ENCODE peak calls at places on chromosomes 12 and 14, in six cellular contexts. One of them, this sample, is unnamed.

GRCh38 chr12:108570743-108571603 is 8.6 kb downstream of the ISCU start:
- DNase-seq in sigmoid colon: no peak
- DNase-seq in HL-60: peak
- DNase-seq in AG10803: peak
- DNase-seq in A673: peak
- DNase-seq in AG09309: no peak
- DNase-seq in this sample: no peak

GRCh38 chr12:111408686-111409402 is 3.1 kb downstream of the SH2B3 start:
- DNase-seq in sigmoid colon: no peak
- DNase-seq in HL-60: no peak
- DNase-seq in AG10803: no peak
- DNase-seq in A673: peak
- DNase-seq in AG09309: no peak
- DNase-seq in this sample: no peak

GRCh38 chr12:117134721-117135120 is 35.5 kb upstream of the TESC start:
- DNase-seq in sigmoid colon: no peak
- DNase-seq in HL-60: no peak
- DNase-seq in AG10803: no peak
- DNase-seq in A673: no peak
- DNase-seq in AG09309: no peak
- DNase-seq in this sample: no peak

GRCh38 chr14:68781161-68782021 is 11.5 kb downstream of the ZFP36L1 start:
- DNase-seq in sigmoid colon: peak
- DNase-seq in HL-60: no peak
- DNase-seq in AG10803: no peak
- DNase-seq in A673: no peak
- DNase-seq in AG09309: no peak
- DNase-seq in this sample: peak

GRCh38 chr14:82905762-82906161 is 1372.1 kb upstream of the SEL1L start:
- DNase-seq in sigmoid colon: no peak
- DNase-seq in HL-60: no peak
- DNase-seq in AG10803: no peak
- DNase-seq in A673: no peak
- DNase-seq in AG09309: no peak
- DNase-seq in this sample: no peak

GRCh38 chr12:93363854-93364297 is 13.8 kb upstream of the NUDT4 start:
- DNase-seq in sigmoid colon: no peak
- DNase-seq in HL-60: peak
- DNase-seq in AG10803: no peak
- DNase-seq in A673: no peak
- DNase-seq in AG09309: no peak
- DNase-seq in this sample: no peak

GRCh38 chr12:76680940-76681339 is 83.0 kb upstream of the ZDHHC17 start:
- DNase-seq in sigmoid colon: no peak
- DNase-seq in HL-60: no peak
- DNase-seq in AG10803: peak
- DNase-seq in A673: no peak
- DNase-seq in AG09309: peak
- DNase-seq in this sample: no peak

GRCh38 chr12:57239587-57240068 is 10.1 kb downstream of the SHMT2 start:
- DNase-seq in sigmoid colon: no peak
- DNase-seq in HL-60: no peak
- DNase-seq in AG10803: no peak
- DNase-seq in A673: no peak
- DNase-seq in AG09309: no peak
- DNase-seq in this sample: no peak

GRCh38 chr14:55832122-55832911 is 252.3 kb downstream of the KTN1 start:
- DNase-seq in sigmoid colon: no peak
- DNase-seq in HL-60: no peak
- DNase-seq in AG10803: no peak
- DNase-seq in A673: no peak
- DNase-seq in AG09309: no peak
- DNase-seq in this sample: no peak

GRCh38 chr12:19277707-19278106 is 148.2 kb downstream of the PLEKHA5 start:
- DNase-seq in sigmoid colon: no peak
- DNase-seq in HL-60: no peak
- DNase-seq in AG10803: no peak
- DNase-seq in A673: no peak
- DNase-seq in AG09309: no peak
- DNase-seq in this sample: no peak

GRCh38 chr14:99671230-99672224 is 12.6 kb upstream of the CYP46A1 start:
- DNase-seq in sigmoid colon: peak
- DNase-seq in HL-60: no peak
- DNase-seq in AG10803: no peak
- DNase-seq in A673: no peak
- DNase-seq in AG09309: no peak
- DNase-seq in this sample: no peak

GRCh38 chr12:1531160-1531653 is 63.2 kb downstream of the FBXL14 start:
- DNase-seq in sigmoid colon: no peak
- DNase-seq in HL-60: no peak
- DNase-seq in AG10803: no peak
- DNase-seq in A673: no peak
- DNase-seq in AG09309: no peak
- DNase-seq in this sample: no peak
- TF ChIP-seq CTCF in sigmoid colon: no peak
- TF ChIP-seq CTCF in HL-60: no peak
- TF ChIP-seq CTCF in AG10803: no peak
- TF ChIP-seq CTCF in A673: no peak
- TF ChIP-seq CTCF in AG09309: no peak
- TF ChIP-seq CTCF in this sample: no peak

GRCh38 chr14:22558221-22558913 is 30.7 kb downstream of the DAD1 start:
- DNase-seq in sigmoid colon: no peak
- DNase-seq in HL-60: no peak
- DNase-seq in AG10803: no peak
- DNase-seq in A673: no peak
- DNase-seq in AG09309: no peak
- DNase-seq in this sample: no peak
- TF ChIP-seq CTCF in sigmoid colon: no peak
- TF ChIP-seq CTCF in HL-60: no peak
- TF ChIP-seq CTCF in AG10803: peak
- TF ChIP-seq CTCF in A673: peak
- TF ChIP-seq CTCF in AG09309: peak
- TF ChIP-seq CTCF in this sample: no peak

GRCh38 chr12:63220921-63221320 is 69.9 kb upstream of the AVPR1A start:
- DNase-seq in sigmoid colon: no peak
- DNase-seq in HL-60: no peak
- DNase-seq in AG10803: no peak
- DNase-seq in A673: no peak
- DNase-seq in AG09309: no peak
- DNase-seq in this sample: no peak
- TF ChIP-seq CTCF in sigmoid colon: no peak
- TF ChIP-seq CTCF in HL-60: no peak
- TF ChIP-seq CTCF in AG10803: no peak
- TF ChIP-seq CTCF in A673: no peak
- TF ChIP-seq CTCF in AG09309: no peak
- TF ChIP-seq CTCF in this sample: no peak

GRCh38 chr14:65414961-65415589 is 2.5 kb downstream of the FUT8 start:
- DNase-seq in sigmoid colon: no peak
- DNase-seq in HL-60: no peak
- DNase-seq in AG10803: peak
- DNase-seq in A673: peak
- DNase-seq in AG09309: no peak
- DNase-seq in this sample: no peak
- TF ChIP-seq CTCF in sigmoid colon: peak
- TF ChIP-seq CTCF in HL-60: no peak
- TF ChIP-seq CTCF in AG10803: peak
- TF ChIP-seq CTCF in A673: peak
- TF ChIP-seq CTCF in AG09309: peak
- TF ChIP-seq CTCF in this sample: no peak

DNA sequence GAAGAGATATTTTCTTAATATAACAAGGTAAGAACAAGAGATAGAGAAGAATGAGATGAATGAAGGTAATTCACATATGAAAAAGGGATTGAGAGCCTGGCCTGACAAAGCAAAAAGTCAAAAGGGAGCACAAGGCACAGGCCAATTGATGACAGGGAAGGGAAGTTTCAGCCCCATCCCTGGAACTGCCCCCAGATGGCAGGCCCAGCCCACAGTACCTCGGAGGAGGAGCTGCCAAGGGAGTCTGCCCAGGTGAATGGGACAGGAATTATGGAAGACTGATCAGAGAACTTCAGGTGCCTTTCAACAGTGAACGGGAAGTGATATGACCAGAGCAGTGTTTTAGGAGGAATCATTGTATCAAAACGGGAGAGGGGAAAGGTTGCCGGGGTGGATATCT is 15.7 kb downstream of the SNRPF start:
- DNase-seq in sigmoid colon: no peak
- DNase-seq in HL-60: no peak
- DNase-seq in AG10803: no peak
- DNase-seq in A673: no peak
- DNase-seq in AG09309: no peak
- DNase-seq in this sample: no peak
- TF ChIP-seq CTCF in sigmoid colon: no peak
- TF ChIP-seq CTCF in HL-60: no peak
- TF ChIP-seq CTCF in AG10803: no peak
- TF ChIP-seq CTCF in A673: no peak
- TF ChIP-seq CTCF in AG09309: no peak
- TF ChIP-seq CTCF in this sample: no peak

GRCh38 chr12:46383654-46384450 is 11.3 kb upstream of the SLC38A2 start:
- DNase-seq in sigmoid colon: peak
- DNase-seq in HL-60: peak
- DNase-seq in AG10803: peak
- DNase-seq in A673: peak
- DNase-seq in AG09309: peak
- DNase-seq in this sample: no peak
- TF ChIP-seq CTCF in sigmoid colon: no peak
- TF ChIP-seq CTCF in HL-60: no peak
- TF ChIP-seq CTCF in AG10803: peak
- TF ChIP-seq CTCF in A673: no peak
- TF ChIP-seq CTCF in AG09309: no peak
- TF ChIP-seq CTCF in this sample: no peak

DNA sequence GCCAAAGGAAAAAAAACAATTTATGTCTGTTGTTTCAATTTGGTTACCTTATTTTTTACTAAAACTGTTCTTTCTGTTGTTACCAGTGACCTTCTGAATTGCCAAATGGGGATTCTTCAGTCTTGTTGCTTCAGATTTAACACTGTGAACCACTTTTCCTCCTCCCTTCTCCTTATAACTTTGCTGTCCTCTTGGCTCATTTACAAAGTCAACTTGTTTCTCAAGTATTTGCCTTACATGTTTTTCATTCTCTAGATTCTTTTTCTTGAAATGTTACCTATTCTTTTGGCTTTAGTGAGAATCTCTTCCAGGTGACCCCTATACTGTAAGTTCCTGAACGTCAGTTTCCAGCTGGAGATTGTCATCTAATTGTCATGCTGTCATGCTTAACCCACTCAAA is 19.4 kb downstream of the FUT8 start:
- DNase-seq in sigmoid colon: no peak
- DNase-seq in HL-60: no peak
- DNase-seq in AG10803: peak
- DNase-seq in A673: no peak
- DNase-seq in AG09309: no peak
- DNase-seq in this sample: no peak
- TF ChIP-seq CTCF in sigmoid colon: no peak
- TF ChIP-seq CTCF in HL-60: no peak
- TF ChIP-seq CTCF in AG10803: no peak
- TF ChIP-seq CTCF in A673: no peak
- TF ChIP-seq CTCF in AG09309: no peak
- TF ChIP-seq CTCF in this sample: no peak

DNA sequence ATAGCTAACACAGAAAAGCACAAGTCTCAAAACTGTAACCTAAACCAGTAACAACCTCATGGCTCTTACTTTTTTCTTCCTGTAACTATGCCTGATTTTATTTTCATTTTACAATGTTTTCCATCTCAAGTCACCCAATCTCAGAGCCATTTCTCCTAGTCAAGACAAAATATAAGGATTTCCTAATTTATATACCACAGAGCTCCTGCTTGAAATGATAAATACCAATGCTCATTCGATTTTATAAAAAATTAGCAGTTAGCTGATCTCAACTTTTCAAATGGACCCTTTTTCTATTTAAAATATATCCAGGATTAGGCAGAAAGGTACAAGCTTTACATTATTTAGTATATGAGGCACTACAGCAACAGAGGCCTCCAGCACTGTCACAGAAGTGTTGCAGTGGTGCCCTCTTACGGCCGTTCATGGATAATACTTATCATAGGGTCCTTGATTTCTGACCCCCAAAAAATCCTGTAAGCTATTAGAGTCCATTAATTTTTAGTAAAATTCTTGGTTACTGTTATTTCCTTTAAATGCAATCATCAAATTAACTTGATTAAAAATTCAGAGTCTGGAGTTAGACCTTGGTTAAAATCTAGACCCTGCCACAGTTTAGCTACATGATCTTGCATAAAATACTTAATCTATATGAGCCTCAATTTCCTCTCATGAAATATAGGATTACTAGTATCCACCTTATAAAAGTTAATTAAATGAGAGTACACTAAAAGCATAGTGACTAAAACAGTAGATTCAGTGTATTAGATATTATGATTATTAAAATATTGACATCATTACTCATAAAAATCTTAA is 68.3 kb downstream of the SEC23A start:
- DNase-seq in sigmoid colon: no peak
- DNase-seq in HL-60: no peak
- DNase-seq in AG10803: no peak
- DNase-seq in A673: peak
- DNase-seq in AG09309: no peak
- DNase-seq in this sample: no peak
- TF ChIP-seq CTCF in sigmoid colon: no peak
- TF ChIP-seq CTCF in HL-60: no peak
- TF ChIP-seq CTCF in AG10803: peak
- TF ChIP-seq CTCF in A673: peak
- TF ChIP-seq CTCF in AG09309: peak
- TF ChIP-seq CTCF in this sample: no peak

GRCh38 chr14:28375295-28375694 is 391.3 kb upstream of the FOXG1 start:
- DNase-seq in sigmoid colon: no peak
- DNase-seq in HL-60: peak
- DNase-seq in AG10803: no peak
- DNase-seq in A673: peak
- DNase-seq in AG09309: no peak
- DNase-seq in this sample: no peak
- TF ChIP-seq CTCF in sigmoid colon: no peak
- TF ChIP-seq CTCF in HL-60: no peak
- TF ChIP-seq CTCF in AG10803: no peak
- TF ChIP-seq CTCF in A673: peak
- TF ChIP-seq CTCF in AG09309: no peak
- TF ChIP-seq CTCF in this sample: no peak

This sample was measured in vagina.